ENCODE peak calls at places on chromosomes 7 and 10, in eight cellular contexts. One of them, this sample, is unnamed.

GRCh38 chr10:33743429-33743857 is 409.0 kb upstream of the NRP1 start:
- DNase-seq in cardiac muscle cell: no peak
- DNase-seq in fibroblast of lung: no peak
- DNase-seq in uterus: no peak
- DNase-seq in left ventricle myocardium inferior: no peak
- DNase-seq in CD8-positive, alpha-beta memory T cell: no peak
- DNase-seq in sigmoid colon: no peak
- DNase-seq in AG04450: no peak
- DNase-seq in this sample: no peak

GRCh38 chr10:73061743-73062142 is 34.9 kb downstream of the P4HA1 start:
- DNase-seq in cardiac muscle cell: no peak
- DNase-seq in fibroblast of lung: no peak
- DNase-seq in uterus: no peak
- DNase-seq in left ventricle myocardium inferior: no peak
- DNase-seq in CD8-positive, alpha-beta memory T cell: no peak
- DNase-seq in sigmoid colon: no peak
- DNase-seq in AG04450: no peak
- DNase-seq in this sample: no peak

GRCh38 chr10:31204090-31204489 is 114.9 kb upstream of the ZEB1 start:
- DNase-seq in cardiac muscle cell: peak
- DNase-seq in fibroblast of lung: peak
- DNase-seq in uterus: no peak
- DNase-seq in left ventricle myocardium inferior: peak
- DNase-seq in CD8-positive, alpha-beta memory T cell: no peak
- DNase-seq in sigmoid colon: no peak
- DNase-seq in AG04450: no peak
- DNase-seq in this sample: no peak

GRCh38 chr10:104333037-104333727 is 5.1 kb downstream of the ITPRIP start:
- DNase-seq in cardiac muscle cell: no peak
- DNase-seq in fibroblast of lung: no peak
- DNase-seq in uterus: no peak
- DNase-seq in left ventricle myocardium inferior: no peak
- DNase-seq in CD8-positive, alpha-beta memory T cell: peak
- DNase-seq in sigmoid colon: peak
- DNase-seq in AG04450: no peak
- DNase-seq in this sample: no peak

GRCh38 chr10:16314259-16314658 is 122.6 kb upstream of the PTER start:
- DNase-seq in cardiac muscle cell: no peak
- DNase-seq in fibroblast of lung: no peak
- DNase-seq in uterus: no peak
- DNase-seq in left ventricle myocardium inferior: no peak
- DNase-seq in CD8-positive, alpha-beta memory T cell: no peak
- DNase-seq in sigmoid colon: no peak
- DNase-seq in AG04450: no peak
- DNase-seq in this sample: no peak

GRCh38 chr7:139639563-139639962 is 116.1 kb downstream of the CLEC2L start:
- DNase-seq in cardiac muscle cell: no peak
- DNase-seq in fibroblast of lung: no peak
- DNase-seq in uterus: no peak
- DNase-seq in left ventricle myocardium inferior: no peak
- DNase-seq in CD8-positive, alpha-beta memory T cell: no peak
- DNase-seq in sigmoid colon: no peak
- DNase-seq in AG04450: no peak
- DNase-seq in this sample: no peak

GRCh38 chr7:139645572-139646523 is 122.4 kb downstream of the CLEC2L start:
- DNase-seq in cardiac muscle cell: peak
- DNase-seq in fibroblast of lung: peak
- DNase-seq in uterus: peak
- DNase-seq in left ventricle myocardium inferior: peak
- DNase-seq in CD8-positive, alpha-beta memory T cell: peak
- DNase-seq in sigmoid colon: peak
- DNase-seq in AG04450: peak
- DNase-seq in this sample: peak

GRCh38 chr10:35552622-35553342 is 52.4 kb upstream of the GJD4 start:
- DNase-seq in cardiac muscle cell: no peak
- DNase-seq in fibroblast of lung: peak
- DNase-seq in uterus: no peak
- DNase-seq in left ventricle myocardium inferior: no peak
- DNase-seq in CD8-positive, alpha-beta memory T cell: no peak
- DNase-seq in sigmoid colon: no peak
- DNase-seq in AG04450: no peak
- DNase-seq in this sample: no peak

GRCh38 chr10:78506614-78507013 is 473.0 kb downstream of the RPS24 start:
- DNase-seq in cardiac muscle cell: no peak
- DNase-seq in fibroblast of lung: no peak
- DNase-seq in uterus: no peak
- DNase-seq in left ventricle myocardium inferior: no peak
- DNase-seq in CD8-positive, alpha-beta memory T cell: no peak
- DNase-seq in sigmoid colon: no peak
- DNase-seq in AG04450: no peak
- DNase-seq in this sample: no peak

GRCh38 chr7:27245124-27245797 is 2.7 kb downstream of the EVX1 start:
- DNase-seq in cardiac muscle cell: no peak
- DNase-seq in fibroblast of lung: no peak
- DNase-seq in uterus: no peak
- DNase-seq in left ventricle myocardium inferior: no peak
- DNase-seq in CD8-positive, alpha-beta memory T cell: no peak
- DNase-seq in sigmoid colon: no peak
- DNase-seq in AG04450: no peak
- DNase-seq in this sample: no peak

GRCh38 chr10:133258818-133259602 is 17.7 kb downstream of the ADAM8 start:
- DNase-seq in cardiac muscle cell: no peak
- DNase-seq in fibroblast of lung: peak
- DNase-seq in uterus: peak
- DNase-seq in left ventricle myocardium inferior: peak
- DNase-seq in CD8-positive, alpha-beta memory T cell: peak
- DNase-seq in sigmoid colon: peak
- DNase-seq in AG04450: peak
- DNase-seq in this sample: peak

GRCh38 chr7:128879939-128880746 is 17.5 kb downstream of the ATP6V1F start:
- DNase-seq in cardiac muscle cell: peak
- DNase-seq in fibroblast of lung: peak
- DNase-seq in uterus: peak
- DNase-seq in left ventricle myocardium inferior: peak
- DNase-seq in CD8-positive, alpha-beta memory T cell: no peak
- DNase-seq in sigmoid colon: peak
- DNase-seq in AG04450: no peak
- DNase-seq in this sample: peak

GRCh38 chr10:68471063-68471585 is 649 bp downstream of the DNA2 start:
- DNase-seq in cardiac muscle cell: no peak
- DNase-seq in fibroblast of lung: peak
- DNase-seq in uterus: no peak
- DNase-seq in left ventricle myocardium inferior: no peak
- DNase-seq in CD8-positive, alpha-beta memory T cell: no peak
- DNase-seq in sigmoid colon: no peak
- DNase-seq in AG04450: no peak
- DNase-seq in this sample: no peak

GRCh38 chr10:92142949-92143348 is 147.9 kb downstream of the CPEB3 start:
- DNase-seq in cardiac muscle cell: no peak
- DNase-seq in fibroblast of lung: no peak
- DNase-seq in uterus: no peak
- DNase-seq in left ventricle myocardium inferior: no peak
- DNase-seq in CD8-positive, alpha-beta memory T cell: no peak
- DNase-seq in sigmoid colon: no peak
- DNase-seq in AG04450: no peak
- DNase-seq in this sample: no peak

GRCh38 chr7:24905996-24906770 is 73.8 kb downstream of the OSBPL3 start:
- DNase-seq in cardiac muscle cell: no peak
- DNase-seq in fibroblast of lung: peak
- DNase-seq in uterus: no peak
- DNase-seq in left ventricle myocardium inferior: no peak
- DNase-seq in CD8-positive, alpha-beta memory T cell: no peak
- DNase-seq in sigmoid colon: no peak
- DNase-seq in AG04450: no peak
- DNase-seq in this sample: no peak

GRCh38 chr10:100364735-100365391 is 17.8 kb downstream of the SCD start:
- DNase-seq in cardiac muscle cell: peak
- DNase-seq in fibroblast of lung: peak
- DNase-seq in uterus: peak
- DNase-seq in left ventricle myocardium inferior: peak
- DNase-seq in CD8-positive, alpha-beta memory T cell: no peak
- DNase-seq in sigmoid colon: peak
- DNase-seq in AG04450: no peak
- DNase-seq in this sample: no peak

GRCh38 chr10:101935431-101935830 is 91.8 kb upstream of the KCNIP2 start:
- DNase-seq in cardiac muscle cell: no peak
- DNase-seq in fibroblast of lung: no peak
- DNase-seq in uterus: no peak
- DNase-seq in left ventricle myocardium inferior: no peak
- DNase-seq in CD8-positive, alpha-beta memory T cell: no peak
- DNase-seq in sigmoid colon: no peak
- DNase-seq in AG04450: no peak
- DNase-seq in this sample: no peak

GRCh38 chr10:67705921-67706320 is 9.9 kb upstream of the CTNNA3 start:
- DNase-seq in cardiac muscle cell: peak
- DNase-seq in fibroblast of lung: no peak
- DNase-seq in uterus: no peak
- DNase-seq in left ventricle myocardium inferior: no peak
- DNase-seq in CD8-positive, alpha-beta memory T cell: no peak
- DNase-seq in sigmoid colon: no peak
- DNase-seq in AG04450: no peak
- DNase-seq in this sample: no peak

GRCh38 chr7:116689787-116690186 is 17.8 kb downstream of the MET start:
- DNase-seq in cardiac muscle cell: no peak
- DNase-seq in fibroblast of lung: peak
- DNase-seq in uterus: no peak
- DNase-seq in left ventricle myocardium inferior: no peak
- DNase-seq in CD8-positive, alpha-beta memory T cell: no peak
- DNase-seq in sigmoid colon: no peak
- DNase-seq in AG04450: no peak
- DNase-seq in this sample: no peak

GRCh38 chr7:25979605-25980004 is 172.4 kb upstream of the NFE2L3 start:
- DNase-seq in cardiac muscle cell: no peak
- DNase-seq in fibroblast of lung: no peak
- DNase-seq in uterus: no peak
- DNase-seq in left ventricle myocardium inferior: no peak
- DNase-seq in CD8-positive, alpha-beta memory T cell: no peak
- DNase-seq in sigmoid colon: no peak
- DNase-seq in AG04450: no peak
- DNase-seq in this sample: no peak

GRCh38 chr7:25982684-25983083 is 169.3 kb upstream of the NFE2L3 start:
- DNase-seq in cardiac muscle cell: no peak
- DNase-seq in fibroblast of lung: no peak
- DNase-seq in uterus: no peak
- DNase-seq in left ventricle myocardium inferior: no peak
- DNase-seq in CD8-positive, alpha-beta memory T cell: no peak
- DNase-seq in sigmoid colon: no peak
- DNase-seq in AG04450: no peak
- DNase-seq in this sample: no peak

GRCh38 chr7:25989140-25989705 is 162.8 kb upstream of the NFE2L3 start:
- DNase-seq in cardiac muscle cell: no peak
- DNase-seq in fibroblast of lung: no peak
- DNase-seq in uterus: no peak
- DNase-seq in left ventricle myocardium inferior: no peak
- DNase-seq in CD8-positive, alpha-beta memory T cell: no peak
- DNase-seq in sigmoid colon: no peak
- DNase-seq in AG04450: no peak
- DNase-seq in this sample: no peak

GRCh38 chr7:25988640-25989039 is 163.4 kb upstream of the NFE2L3 start:
- DNase-seq in cardiac muscle cell: no peak
- DNase-seq in fibroblast of lung: no peak
- DNase-seq in uterus: no peak
- DNase-seq in left ventricle myocardium inferior: no peak
- DNase-seq in CD8-positive, alpha-beta memory T cell: no peak
- DNase-seq in sigmoid colon: no peak
- DNase-seq in AG04450: no peak
- DNase-seq in this sample: no peak

GRCh38 chr7:25985196-25985595 is 166.8 kb upstream of the NFE2L3 start:
- DNase-seq in cardiac muscle cell: no peak
- DNase-seq in fibroblast of lung: no peak
- DNase-seq in uterus: no peak
- DNase-seq in left ventricle myocardium inferior: no peak
- DNase-seq in CD8-positive, alpha-beta memory T cell: no peak
- DNase-seq in sigmoid colon: no peak
- DNase-seq in AG04450: no peak
- DNase-seq in this sample: no peak
- H3K27ac ChIP-seq in cardiac muscle cell: no peak
- H3K27ac ChIP-seq in fibroblast of lung: no peak
- H3K27ac ChIP-seq in uterus: no peak
- H3K27ac ChIP-seq in left ventricle myocardium inferior: no peak
- H3K27ac ChIP-seq in CD8-positive, alpha-beta memory T cell: no peak
- H3K27ac ChIP-seq in sigmoid colon: no peak
- H3K27ac ChIP-seq in AG04450: no peak
- H3K27ac ChIP-seq in this sample: no peak

GRCh38 chr10:129442866-129443265 is 24.2 kb upstream of the MGMT start:
- DNase-seq in cardiac muscle cell: no peak
- DNase-seq in fibroblast of lung: no peak
- DNase-seq in uterus: no peak
- DNase-seq in left ventricle myocardium inferior: no peak
- DNase-seq in CD8-positive, alpha-beta memory T cell: no peak
- DNase-seq in sigmoid colon: no peak
- DNase-seq in AG04450: no peak
- DNase-seq in this sample: no peak

GRCh38 chr10:129438024-129438423 is 29.0 kb upstream of the MGMT start:
- DNase-seq in cardiac muscle cell: no peak
- DNase-seq in fibroblast of lung: no peak
- DNase-seq in uterus: no peak
- DNase-seq in left ventricle myocardium inferior: no peak
- DNase-seq in CD8-positive, alpha-beta memory T cell: no peak
- DNase-seq in sigmoid colon: no peak
- DNase-seq in AG04450: no peak
- DNase-seq in this sample: no peak

GRCh38 chr10:129441391-129442009 is 25.5 kb upstream of the MGMT start:
- DNase-seq in cardiac muscle cell: no peak
- DNase-seq in fibroblast of lung: no peak
- DNase-seq in uterus: no peak
- DNase-seq in left ventricle myocardium inferior: no peak
- DNase-seq in CD8-positive, alpha-beta memory T cell: no peak
- DNase-seq in sigmoid colon: no peak
- DNase-seq in AG04450: no peak
- DNase-seq in this sample: no peak

GRCh38 chr10:129440247-129440646 is 26.8 kb upstream of the MGMT start:
- DNase-seq in cardiac muscle cell: no peak
- DNase-seq in fibroblast of lung: no peak
- DNase-seq in uterus: no peak
- DNase-seq in left ventricle myocardium inferior: no peak
- DNase-seq in CD8-positive, alpha-beta memory T cell: no peak
- DNase-seq in sigmoid colon: no peak
- DNase-seq in AG04450: no peak
- DNase-seq in this sample: no peak

GRCh38 chr10:129440722-129441316 is 26.2 kb upstream of the MGMT start:
- DNase-seq in cardiac muscle cell: no peak
- DNase-seq in fibroblast of lung: no peak
- DNase-seq in uterus: no peak
- DNase-seq in left ventricle myocardium inferior: no peak
- DNase-seq in CD8-positive, alpha-beta memory T cell: no peak
- DNase-seq in sigmoid colon: no peak
- DNase-seq in AG04450: no peak
- DNase-seq in this sample: no peak
- H3K27ac ChIP-seq in cardiac muscle cell: no peak
- H3K27ac ChIP-seq in fibroblast of lung: no peak
- H3K27ac ChIP-seq in uterus: no peak
- H3K27ac ChIP-seq in left ventricle myocardium inferior: no peak
- H3K27ac ChIP-seq in CD8-positive, alpha-beta memory T cell: no peak
- H3K27ac ChIP-seq in sigmoid colon: no peak
- H3K27ac ChIP-seq in AG04450: no peak
- H3K27ac ChIP-seq in this sample: no peak

GRCh38 chr7:7315851-7316250 is 133.5 kb downstream of the C1GALT1 start:
- DNase-seq in cardiac muscle cell: no peak
- DNase-seq in fibroblast of lung: no peak
- DNase-seq in uterus: no peak
- DNase-seq in left ventricle myocardium inferior: no peak
- DNase-seq in CD8-positive, alpha-beta memory T cell: no peak
- DNase-seq in sigmoid colon: no peak
- DNase-seq in AG04450: no peak
- DNase-seq in this sample: no peak
- H3K27ac ChIP-seq in cardiac muscle cell: no peak
- H3K27ac ChIP-seq in fibroblast of lung: no peak
- H3K27ac ChIP-seq in uterus: no peak
- H3K27ac ChIP-seq in left ventricle myocardium inferior: no peak
- H3K27ac ChIP-seq in CD8-positive, alpha-beta memory T cell: no peak
- H3K27ac ChIP-seq in sigmoid colon: no peak
- H3K27ac ChIP-seq in AG04450: no peak
- H3K27ac ChIP-seq in this sample: no peak

GRCh38 chr10:21499580-21499909 is 25.9 kb downstream of the SKIDA1 start:
- DNase-seq in cardiac muscle cell: no peak
- DNase-seq in fibroblast of lung: no peak
- DNase-seq in uterus: no peak
- DNase-seq in left ventricle myocardium inferior: no peak
- DNase-seq in CD8-positive, alpha-beta memory T cell: no peak
- DNase-seq in sigmoid colon: no peak
- DNase-seq in AG04450: no peak
- DNase-seq in this sample: no peak
- H3K27ac ChIP-seq in cardiac muscle cell: no peak
- H3K27ac ChIP-seq in fibroblast of lung: no peak
- H3K27ac ChIP-seq in uterus: no peak
- H3K27ac ChIP-seq in left ventricle myocardium inferior: no peak
- H3K27ac ChIP-seq in CD8-positive, alpha-beta memory T cell: no peak
- H3K27ac ChIP-seq in sigmoid colon: no peak
- H3K27ac ChIP-seq in AG04450: no peak
- H3K27ac ChIP-seq in this sample: no peak